ENCODE peak calls at places on chromosomes 1 and 21, in nine cellular contexts. Q is breast epithelium; I is stimulated activated CD4-positive, alpha-beta T cell treated with anti-CD3 and anti-CD28 coated beads, Interleukin-15, amount 100 ng/mL, for 1 hour; E is SHP77; K is thoracic aorta; B is substantia nigra; G is cardiac muscle cell; M is iris pigment epithelial cell; O is progenitor cell of endocrine pancreas. J is an unnamed sample.

GRCh38 chr1:240965581-240966091 is 353.7 kb upstream of the GREM2 start:
- DNase-seq in Q (no peak), I (no peak), E (peak), K (no peak), B (no peak), G (no peak), M (no peak), O (no peak), J (no peak)

GRCh38 chr1:110024613-110025012 is 9.8 kb upstream of the STRIP1 start:
- DNase-seq in Q (no peak), I (no peak), E (no peak), K (no peak), B (no peak), G (no peak), M (no peak), O (no peak), J (no peak)

GRCh38 chr1:204680461-204680860 is 5.1 kb downstream of the LRRN2 start:
- DNase-seq in Q (no peak), I (no peak), E (no peak), K (no peak), B (no peak), G (no peak), M (no peak), O (no peak), J (no peak)

GRCh38 chr21:33430858-33431257 is 27.6 kb downstream of the IFNGR2 start:
- DNase-seq in Q (no peak), I (no peak), E (no peak), K (no peak), B (no peak), G (no peak), M (no peak), O (no peak), J (no peak)

GRCh38 chr1:221164029-221164428 is 284.8 kb downstream of the HLX start:
- DNase-seq in Q (no peak), I (no peak), E (no peak), K (no peak), B (no peak), G (peak), M (peak), O (no peak), J (no peak)

GRCh38 chr1:40014812-40015594 is 25.5 kb upstream of the CAP1 start:
- DNase-seq in Q (no peak), I (no peak), E (no peak), K (no peak), B (no peak), G (peak), M (peak), O (no peak), J (peak)

GRCh38 chr21:33368124-33368523 is 35.1 kb upstream of the IFNGR2 start:
- DNase-seq in Q (no peak), I (no peak), E (no peak), K (no peak), B (no peak), G (no peak), M (no peak), O (no peak), J (no peak)

GRCh38 chr1:159921251-159921650 is 4.1 kb downstream of the TAGLN2 start:
- DNase-seq in Q (no peak), I (no peak), E (no peak), K (no peak), B (no peak), G (no peak), M (peak), O (no peak), J (no peak)